ENCODE peak calls at places on chromosomes 11 and 22, in nine cellular contexts. K, P, H, V, I, L, F, X and A are unnamed samples.

GRCh38 chr11:101327908-101328307 is 198.3 kb upstream of the PGR start:
- DNase-seq in K (no peak), P (peak; percentile 9), H (no peak), V (no peak), I (no peak), L (no peak), F (no peak), X (no peak), A (no peak)

GRCh38 chr11:133388975-133389568 is 143.2 kb downstream of the OPCML start:
- DNase-seq in K (no peak), P (no peak), H (no peak), V (no peak), I (no peak), L (no peak), F (no peak), X (no peak), A (no peak)

GRCh38 chr11:61163714-61164609 is 2.7 kb upstream of the VPS37C start:
- DNase-seq in K (no peak), P (no peak), H (no peak), V (no peak), I (no peak), L (no peak), F (no peak), X (no peak), A (no peak)

GRCh38 chr11:57210731-57211335 is 26.2 kb downstream of the APLNR start:
- DNase-seq in K (no peak), P (no peak), H (no peak), V (no peak), I (no peak), L (peak; percentile 67), F (no peak), X (no peak), A (peak; percentile 83)

GRCh38 chr11:10397226-10397987 is 57.7 kb upstream of the AMPD3 start:
- DNase-seq in K (no peak), P (peak; percentile 34), H (no peak), V (no peak), I (no peak), L (peak; percentile 44), F (no peak), X (no peak), A (no peak)

GRCh38 chr22:50141462-50141861 is 29.1 kb upstream of the PANX2 start:
- DNase-seq in K (no peak), P (no peak), H (no peak), V (no peak), I (no peak), L (no peak), F (no peak), X (no peak), A (no peak)

GRCh38 chr22:47558828-47559700 is 796.6 kb downstream of the TBC1D22A start:
- DNase-seq in K (no peak), P (no peak), H (no peak), V (no peak), I (no peak), L (no peak), F (no peak), X (no peak), A (no peak)

GRCh38 chr11:71447791-71448256 is 369 bp downstream of the DHCR7 start:
- DNase-seq in K (no peak), P (no peak), H (peak; percentile 69), V (no peak), I (peak; percentile 6), L (peak; percentile 61), F (no peak), X (peak; percentile 53), A (peak; percentile 30)

GRCh38 chr11:47912843-47913437 is 64.8 kb upstream of the NUP160 start:
- DNase-seq in K (no peak), P (peak; percentile 60), H (no peak), V (peak; percentile 72), I (no peak), L (no peak), F (no peak), X (no peak), A (no peak)